ENCODE peak calls at places on chromosomes 7 and 10, in nine cellular contexts. G is NCI-H2081; M is kidney; Y is activated CD4-positive, CD25-positive, alpha-beta regulatory T cell; C is right cardiac atrium; U is iris pigment epithelial cell; S is hypothalamus; R is stimulated activated CD4-positive, alpha-beta T cell treated with anti-CD3 and anti-CD28 coated beads, Interleukin-1b, Interleukin-23, amount 100 ng/mL, for 48 hours; J is stimulated activated CD8-positive, alpha-beta memory T cell treated with anti-CD3 and anti-CD28 coated beads, Interleukin-15, amount 100 ng/mL, for 24 hours. Q is an unnamed sample.

GRCh38 chr7:16743207-16743606 is 10.3 kb upstream of the TSPAN13 start:
- DNase-seq in G (no peak), M (no peak), Y (no peak), C (no peak), U (peak; percentile 66), S (no peak), R (no peak), J (no peak), Q (no peak)

GRCh38 chr10:71126432-71126831 is 85.9 kb upstream of the UNC5B start:
- DNase-seq in G (no peak), M (no peak), Y (no peak), C (no peak), U (no peak), S (no peak), R (no peak), J (no peak), Q (no peak)

GRCh38 chr10:16931919-16932318 is 114.7 kb upstream of the RSU1 start:
- DNase-seq in G (no peak), M (no peak), Y (no peak), C (no peak), U (no peak), S (no peak), R (no peak), J (no peak), Q (no peak)

GRCh38 chr10:80996615-80997193 is 459.0 kb downstream of the SH2D4B start:
- DNase-seq in G (no peak), M (peak; percentile 19), Y (no peak), C (no peak), U (no peak), S (no peak), R (no peak), J (no peak), Q (no peak)

GRCh38 chr7:27961255-27961654 is 219.3 kb downstream of the JAZF1 start:
- DNase-seq in G (no peak), M (no peak), Y (no peak), C (no peak), U (peak; percentile 15), S (no peak), R (no peak), J (no peak), Q (peak; percentile 43)

GRCh38 chr7:131103997-131104396 is 223.7 kb upstream of the MKLN1 start:
- DNase-seq in G (no peak), M (no peak), Y (no peak), C (no peak), U (peak; percentile 88), S (peak; percentile 14), R (no peak), J (no peak), Q (peak; percentile 67)

GRCh38 chr10:114289096-114289436 is 50.0 kb downstream of the VWA2 start:
- DNase-seq in G (no peak), M (peak; percentile 73), Y (no peak), C (no peak), U (no peak), S (no peak), R (no peak), J (no peak), Q (no peak)

GRCh38 chr10:110576220-110576619 is 8.7 kb downstream of the SMC3 start:
- DNase-seq in G (no peak), M (no peak), Y (no peak), C (no peak), U (peak; percentile 91), S (no peak), R (no peak), J (no peak), Q (peak; percentile 9)

GRCh38 chr10:124744047-124744687 is at the start of gene FAM53B:
- DNase-seq in G (peak; percentile 79), M (peak; percentile 92), Y (peak; percentile 75), C (peak; percentile 95), U (peak; percentile 82), S (no peak), R (peak; percentile 73), J (peak; percentile 50), Q (peak; percentile 55)

GRCh38 chr7:96135241-96135640 is 186.7 kb downstream of the SLC25A13 start:
- DNase-seq in G (peak; percentile 73), M (no peak), Y (no peak), C (no peak), U (no peak), S (no peak), R (no peak), J (no peak), Q (no peak)

GRCh38 chr10:19111501-19112267 is 63.1 kb downstream of the MALRD1 start:
- DNase-seq in G (peak; percentile 2), M (no peak), Y (no peak), C (no peak), U (peak; percentile 2), S (no peak), R (no peak), J (no peak), Q (no peak)

GRCh38 chr10:6406220-6407033 is 173.6 kb downstream of the PRKCQ start:
- DNase-seq in G (no peak), M (no peak), Y (no peak), C (no peak), U (peak; percentile 38), S (no peak), R (peak; percentile 38), J (no peak), Q (no peak)

GRCh38 chr7:22566592-22566991 is 66.6 kb upstream of the STEAP1B start:
- DNase-seq in G (no peak), M (no peak), Y (no peak), C (no peak), U (no peak), S (no peak), R (no peak), J (no peak), Q (no peak)

GRCh38 chr7:137915266-137915665 is 68.5 kb upstream of the DGKI start:
- DNase-seq in G (no peak), M (no peak), Y (no peak), C (no peak), U (no peak), S (no peak), R (no peak), J (no peak), Q (no peak)

GRCh38 chr7:1950623-1951523 is 280.8 kb downstream of the ELFN1 start:
- DNase-seq in G (peak; percentile 65), M (peak; percentile 67), Y (peak; percentile 26), C (peak; percentile 74), U (no peak), S (no peak), R (no peak), J (no peak), Q (no peak)

GRCh38 chr7:75534727-75535307 is 42.7 kb downstream of the SPDYE5 start:
- DNase-seq in G (no peak), M (no peak), Y (no peak), C (no peak), U (peak; percentile 85), S (no peak), R (no peak), J (no peak), Q (no peak)

GRCh38 chr10:99921948-99922347 is 87.8 kb downstream of the DNMBP start:
- DNase-seq in G (no peak), M (no peak), Y (no peak), C (no peak), U (no peak), S (no peak), R (no peak), J (no peak), Q (no peak)

GRCh38 chr7:16794990-16795389 is 9.8 kb downstream of the AGR2 start:
- DNase-seq in G (no peak), M (no peak), Y (no peak), C (no peak), U (no peak), S (no peak), R (no peak), J (no peak), Q (no peak)

GRCh38 chr10:29703276-29703675 is 68.5 kb upstream of the SVIL start:
- DNase-seq in G (no peak), M (no peak), Y (no peak), C (peak; percentile 63), U (no peak), S (no peak), R (no peak), J (no peak), Q (no peak)

GRCh38 chr7:22787936-22788335 is 34.7 kb downstream of the TOMM7 start:
- DNase-seq in G (no peak), M (no peak), Y (no peak), C (no peak), U (peak; percentile 6), S (no peak), R (no peak), J (no peak), Q (no peak)

GRCh38 chr10:31921031-31921430 is 7.6 kb downstream of the ARHGAP12 start:
- DNase-seq in G (no peak), M (no peak), Y (no peak), C (no peak), U (no peak), S (no peak), R (no peak), J (no peak), Q (no peak)

GRCh38 chr7:20351901-20352300 is 21.2 kb downstream of the ITGB8 start:
- DNase-seq in G (no peak), M (no peak), Y (no peak), C (no peak), U (no peak), S (no peak), R (no peak), J (no peak), Q (peak; percentile 77)